ENCODE peak calls at places on chromosomes 1 and 21, in seven cellular contexts. Z is kidney, D is fibroblast of lung, V is PC-3, Q is suprapubic skin, R is esophagus squamous epithelium, J is A549. E is an unnamed sample.

GRCh38 chr1:204146965-204147364 is 4.9 kb downstream of the ETNK2 start:
- DNase-seq in Q (no peak), D (no peak), Z (no peak), R (no peak), J (no peak), V (no peak), E (no peak)

GRCh38 chr1:93080424-93080823 is 1.3 kb downstream of the MTF2 start:
- DNase-seq in J (peak; percentile 41), Q (no peak), Z (no peak), V (peak; percentile 74), D (peak; percentile 77), R (no peak), E (no peak)

GRCh38 chr1:20399196-20399595 is 86.8 kb downstream of the CAMK2N1 start:
- DNase-seq in D (no peak), Q (peak; percentile 31), Z (no peak), V (no peak), R (no peak), J (no peak), E (no peak)

GRCh38 chr1:184039126-184039525 is 1.6 kb upstream of the COLGALT2 start:
- DNase-seq in V (no peak), Q (no peak), D (no peak), R (no peak), Z (no peak), J (no peak), E (no peak)

GRCh38 chr21:35603471-35603870 is 456.9 kb downstream of the SETD4 start:
- DNase-seq in Z (no peak), R (no peak), D (no peak), V (no peak), Q (no peak), J (no peak), E (no peak)

GRCh38 chr1:15951341-15952153 is 24.4 kb downstream of the ZBTB17 start:
- DNase-seq in D (no peak), R (no peak), V (no peak), J (no peak), Z (peak; percentile 74), Q (no peak), E (no peak)

GRCh38 chr1:206503591-206504362 is 3.6 kb upstream of the RASSF5 start:
- DNase-seq in R (no peak), Q (no peak), V (peak; percentile 100), J (no peak), Z (no peak), D (peak; percentile 99), E (no peak)

GRCh38 chr1:30706528-30706927 is 16.9 kb downstream of the MATN1 start:
- DNase-seq in D (peak; percentile 30), V (peak; percentile 15), Q (no peak), R (no peak), Z (peak; percentile 84), J (no peak), E (no peak)

GRCh38 chr1:223813645-223814044 is 32.1 kb downstream of the TP53BP2 start:
- DNase-seq in D (no peak), J (no peak), R (no peak), Z (no peak), V (no peak), Q (no peak), E (no peak)

GRCh38 chr1:3133671-3134070 is 64.7 kb downstream of the PRDM16 start:
- DNase-seq in Q (no peak), J (no peak), R (no peak), V (peak; percentile 31), D (peak; percentile 35), Z (no peak), E (no peak)

GRCh38 chr1:117672756-117673155 is 66.9 kb downstream of the TENT5C start:
- DNase-seq in R (no peak), Z (no peak), V (no peak), D (no peak), Q (no peak), J (no peak), E (no peak)

GRCh38 chr1:98217601-98218000 is 296.8 kb upstream of the DPYD start:
- DNase-seq in D (no peak), V (no peak), J (no peak), Z (no peak), R (no peak), Q (no peak), E (no peak)

GRCh38 chr1:232385221-232385620 is 244.7 kb downstream of the SIPA1L2 start:
- DNase-seq in V (peak; percentile 69), Z (no peak), R (no peak), D (peak; percentile 88), Q (no peak), J (no peak), E (no peak)

GRCh38 chr1:225871374-225872074 is 10.7 kb downstream of the TMEM63A start:
- DNase-seq in V (peak; percentile 99), Z (peak; percentile 49), R (no peak), Q (no peak), D (peak; percentile 28), J (peak; percentile 66), E (no peak)

GRCh38 chr1:231885209-231885854 is 258.7 kb downstream of the DISC1 start:
- DNase-seq in D (peak; percentile 87), J (no peak), V (peak; percentile 34), Z (no peak), Q (no peak), R (no peak), E (no peak)

GRCh38 chr1:30919025-30919881 is 10.7 kb upstream of the SDC3 start:
- DNase-seq in D (peak; percentile 86), J (no peak), Q (peak; percentile 35), R (no peak), V (peak; percentile 50), Z (no peak), E (no peak)

GRCh38 chr1:156121441-156121840 is 6.9 kb downstream of the LMNA start:
- DNase-seq in Z (no peak), R (no peak), J (no peak), D (no peak), Q (no peak), V (no peak), E (no peak)
- H3K4me3 ChIP-seq in Z (no peak overlapping the region), R (no peak overlapping the region), J (no peak overlapping the region), D (peak overlapping the region; percentile 15), Q (peak overlapping the region; percentile 100), V (peak overlapping the region; percentile 54), E (no peak overlapping the region)

GRCh38 chr1:155011437-155011907 is 8.9 kb downstream of the ZBTB7B start:
- DNase-seq in Z (peak; percentile 72), J (no peak), R (no peak), D (no peak), Q (no peak), V (no peak), E (peak; percentile 39)

GRCh38 chr1:155010211-155010918 is 7.8 kb downstream of the ZBTB7B start:
- DNase-seq in Z (peak; percentile 59), D (no peak), R (no peak), J (no peak), Q (no peak), V (no peak), E (no peak)

GRCh38 chr1:155012052-155012546 is 9.5 kb downstream of the ZBTB7B start:
- DNase-seq in Z (peak; percentile 95), J (no peak), D (peak; percentile 28), Q (peak; percentile 91), R (no peak), V (no peak), E (peak; percentile 73)

GRCh38 chr1:155009742-155010141 is 7.1 kb downstream of the ZBTB7B start:
- DNase-seq in Z (no peak), J (no peak), D (no peak), R (no peak), Q (no peak), V (no peak), E (no peak)

DNA sequence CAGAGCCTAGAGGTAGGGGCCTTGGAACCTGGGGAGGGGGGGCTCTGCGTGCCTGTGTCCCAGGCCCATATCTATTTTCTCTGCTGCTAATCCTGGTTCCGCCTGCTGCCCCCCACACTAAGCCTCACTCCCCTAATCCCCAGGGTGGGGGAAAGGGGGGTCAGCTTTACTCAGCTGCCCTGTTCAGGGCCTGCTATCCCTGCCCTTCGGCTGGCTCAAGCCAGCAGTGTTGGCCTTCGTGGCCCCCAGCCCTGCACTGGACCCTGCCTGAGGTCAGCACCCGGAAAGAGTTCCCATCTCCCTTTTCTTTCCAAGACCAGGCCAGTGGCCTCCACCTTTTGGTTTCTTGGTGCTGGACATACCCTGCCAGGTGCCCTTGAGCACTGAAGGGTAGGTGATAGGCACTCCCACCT is 8.4 kb downstream of the ZBTB7B start:
- DNase-seq in D (no peak), R (no peak), V (no peak), Z (no peak), Q (no peak), J (no peak), E (no peak)
- H3K4me1 ChIP-seq in D (peaks cover 2% of the 10 kb centered on the region), R (peaks cover 75% of the 10 kb centered on the region), V (peaks cover 16% of the 10 kb centered on the region), Z (peaks cover 29% of the 10 kb centered on the region), Q (peaks cover 91% of the 10 kb centered on the region), J (peaks cover 93% of the 10 kb centered on the region), E (peaks cover 45% of the 10 kb centered on the region)

GRCh38 chr1:156591432-156592157 is at the start of gene NAXE:
- DNase-seq in V (peak; percentile 71), D (peak; percentile 62), J (peak; percentile 79), Z (peak; percentile 91), R (no peak), Q (no peak), E (peak; percentile 68)

GRCh38 chr1:156591181-156591431 is 470 bp upstream of the NAXE start:
- DNase-seq in R (no peak), Z (no peak), Q (no peak), J (no peak), V (no peak), D (no peak), E (no peak)

GRCh38 chr1:156589546-156589945 is 2.0 kb upstream of the NAXE start:
- DNase-seq in Q (no peak), Z (no peak), D (no peak), J (no peak), V (no peak), R (no peak), E (no peak)

GRCh38 chr1:156592158-156592909 is 758 bp downstream of the NAXE start:
- DNase-seq in V (peak; percentile 24), D (peak; percentile 2), J (no peak), Q (no peak), R (no peak), Z (no peak), E (no peak)

DNA sequence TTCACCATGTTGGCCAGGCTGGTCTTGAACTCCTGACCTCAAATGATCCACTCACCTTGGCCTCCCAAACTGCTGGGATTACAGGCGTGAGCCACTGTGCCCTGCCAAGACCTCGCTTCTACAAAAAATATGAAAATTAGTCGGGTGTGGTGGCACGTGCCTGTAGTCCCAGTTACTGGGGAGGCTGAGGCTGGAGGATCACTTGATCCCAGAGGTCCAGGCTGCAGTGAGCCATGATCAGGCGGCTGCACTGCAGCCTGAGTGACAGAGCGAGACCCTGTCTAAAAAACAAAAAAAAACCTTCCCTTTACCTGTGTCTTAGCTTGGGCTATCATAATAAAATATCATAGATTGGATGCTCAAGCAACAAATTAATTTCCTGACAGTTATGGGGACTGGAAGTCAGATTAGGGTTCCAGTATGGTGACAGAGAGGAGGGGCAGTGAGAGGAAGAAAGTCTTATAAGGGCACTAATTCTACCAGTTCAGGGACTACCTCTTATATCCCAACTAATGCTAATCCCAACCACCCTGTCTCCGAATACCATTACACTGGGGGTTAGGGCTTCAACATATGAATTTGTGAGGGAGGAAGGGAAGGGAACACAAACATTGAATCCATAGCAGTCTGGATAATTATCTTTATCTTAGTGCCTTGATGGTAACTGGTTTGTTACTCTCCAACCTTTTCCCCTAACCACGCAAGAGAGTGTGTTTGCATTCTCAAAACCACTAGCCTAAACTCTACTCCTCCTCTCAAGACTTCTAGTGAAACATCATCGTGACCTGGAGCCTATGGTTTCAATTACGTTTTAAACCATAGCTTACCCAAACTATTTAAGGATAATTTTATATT is 1.0 kb upstream of the NAXE start:
- DNase-seq in D (no peak), J (no peak), Q (no peak), Z (no peak), V (no peak), R (no peak), E (no peak)
- H3K4me3 ChIP-seq in D (peak overlapping the region; percentile 86), J (peak overlapping the region; percentile 72), Q (no peak overlapping the region), Z (peak overlapping the region; percentile 83), V (peak overlapping the region; percentile 74), R (no peak overlapping the region), E (peak overlapping the region; percentile 74)

GRCh38 chr1:99252630-99253029 is 11.7 kb upstream of the PLPPR4 start:
- DNase-seq in Q (no peak), Z (no peak), R (no peak), V (no peak), J (no peak), D (no peak), E (no peak)
- H3K4me1 ChIP-seq in Q (no peaks in the 10 kb centered on the region), Z (no peaks in the 10 kb centered on the region), R (no peaks in the 10 kb centered on the region), V (no peaks in the 10 kb centered on the region), J (no peaks in the 10 kb centered on the region), D (no peaks in the 10 kb centered on the region), E (no peaks in the 10 kb centered on the region)

E was measured in prostate gland.